ENCODE peak calls at places on chromosomes 5 and 9, in eight cellular contexts. Y, G, J, P, Q, R, M and T are unnamed samples.

GRCh38 chr9:137382728-137383452 is 40.1 kb downstream of the EXD3 start:
- DNase-seq in J (no peak), G (no peak), M (peak; percentile 82), Q (no peak), Y (peak; percentile 45), R (no peak), P (no peak), T (no peak)

GRCh38 chr5:172837640-172838039 is 3.6 kb downstream of the ERGIC1 start:
- DNase-seq in M (no peak), P (no peak), Q (no peak), R (no peak), Y (no peak), G (peak; percentile 73), J (no peak), T (no peak)

GRCh38 chr5:178249191-178249989 is 16.8 kb upstream of the PHYKPL start:
- DNase-seq in Y (no peak), P (no peak), M (no peak), Q (no peak), G (no peak), J (no peak), R (no peak), T (no peak)

GRCh38 chr5:138274189-138274853 is at the start of gene GFRA3:
- DNase-seq in G (no peak), R (no peak), P (no peak), M (peak; percentile 74), Q (no peak), J (peak; percentile 77), Y (peak; percentile 71), T (no peak)

GRCh38 chr5:132466453-132467291 is 23.9 kb downstream of the IRF1 start:
- DNase-seq in Y (no peak), G (peak; percentile 94), M (no peak), J (no peak), R (no peak), P (no peak), Q (peak; percentile 61), T (peak; percentile 71)

GRCh38 chr5:175840050-175840841 is 31.1 kb upstream of the CPLX2 start:
- DNase-seq in G (no peak), R (no peak), Q (peak; percentile 39), Y (peak; percentile 79), M (peak; percentile 45), J (no peak), P (no peak), T (no peak)

GRCh38 chr5:4384649-4385048 is 755.5 kb upstream of the ADAMTS16 start:
- DNase-seq in P (no peak), J (no peak), R (no peak), Y (no peak), G (no peak), M (no peak), Q (no peak), T (no peak)

GRCh38 chr9:131530930-131531832 is at the start of gene UCK1:
- DNase-seq in Q (peak; percentile 42), R (no peak), M (peak; percentile 99), P (peak; percentile 27), G (peak; percentile 13), J (peak; percentile 100), Y (peak; percentile 92), T (peak; percentile 75)

GRCh38 chr9:35685506-35685905 is 4.2 kb downstream of the TPM2 start:
- DNase-seq in P (no peak), J (no peak), R (no peak), G (no peak), Q (no peak), M (no peak), Y (no peak), T (no peak)

GRCh38 chr9:121698627-121699270 is 47.3 kb downstream of the DAB2IP start:
- DNase-seq in R (no peak), G (no peak), J (peak; percentile 96), P (no peak), Q (no peak), Y (peak; percentile 78), M (peak; percentile 32), T (no peak)

GRCh38 chr5:124245276-124245675 is 501.2 kb downstream of the ZNF608 start:
- DNase-seq in R (no peak), Q (no peak), Y (no peak), M (no peak), G (no peak), J (no peak), P (no peak), T (no peak)

GRCh38 chr9:4668604-4669003 is 2.3 kb upstream of the SPATA6L start:
- DNase-seq in G (no peak), Y (no peak), R (no peak), P (no peak), Q (no peak), M (no peak), J (no peak), T (no peak)
- TF ChIP-seq POLR2AphosphoS5 in G (no peak), Y (no peak), R (no peak), P (no peak), Q (no peak), M (no peak), J (no peak), T (no peak)

GRCh38 chr9:110590816-110591215 is 11.3 kb upstream of the SVEP1 start:
- DNase-seq in Y (no peak), G (no peak), J (no peak), R (no peak), M (no peak), Q (no peak), P (no peak), T (no peak)

GRCh38 chr9:110592075-110592830 is 12.7 kb upstream of the SVEP1 start:
- DNase-seq in R (no peak), P (no peak), Y (no peak), Q (no peak), M (no peak), J (no peak), G (no peak), T (no peak)

GRCh38 chr9:110588296-110588695 is 8.8 kb upstream of the SVEP1 start:
- DNase-seq in G (no peak), M (no peak), P (no peak), Q (no peak), R (no peak), J (no peak), Y (no peak), T (no peak)

GRCh38 chr9:110591526-110591925 is 12.0 kb upstream of the SVEP1 start:
- DNase-seq in M (no peak), Q (no peak), R (no peak), P (no peak), J (no peak), G (no peak), Y (no peak), T (no peak)
- TF ChIP-seq REST in M (no peak), Q (no peak), R (no peak), P (no peak), J (no peak), G (no peak), Y (no peak), T (no peak)

DNA sequence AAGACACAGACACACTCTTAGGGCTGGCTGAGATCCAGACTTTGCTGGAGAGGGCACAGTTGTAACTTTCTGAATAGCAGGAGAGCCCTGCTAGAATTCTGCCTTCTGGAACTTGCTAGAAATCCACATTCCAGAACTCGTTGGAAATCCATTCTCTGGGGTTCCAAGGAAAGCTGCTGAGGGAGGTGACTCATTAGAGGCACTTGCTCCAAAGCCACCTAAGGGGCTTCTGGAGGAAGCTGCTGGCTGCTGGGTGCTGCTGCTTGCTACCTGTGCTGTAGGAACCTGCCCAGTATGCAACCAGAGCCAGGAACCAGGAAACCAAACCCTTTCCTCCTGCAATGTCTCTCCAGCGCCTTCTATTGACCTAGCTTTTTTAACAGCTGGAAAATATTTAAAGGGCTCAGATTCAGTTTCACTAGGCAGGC is 4.1 kb upstream of the TLE4 start:
- DNase-seq in Y (peak; percentile 33), R (no peak), G (no peak), J (no peak), M (no peak), Q (no peak), P (no peak), T (no peak)
- TF ChIP-seq CTCF in Y (peak; percentile 48), R (peak; percentile 25), G (peak; percentile 14), J (no peak), M (no peak), Q (no peak), P (no peak), T (no peak)

DNA sequence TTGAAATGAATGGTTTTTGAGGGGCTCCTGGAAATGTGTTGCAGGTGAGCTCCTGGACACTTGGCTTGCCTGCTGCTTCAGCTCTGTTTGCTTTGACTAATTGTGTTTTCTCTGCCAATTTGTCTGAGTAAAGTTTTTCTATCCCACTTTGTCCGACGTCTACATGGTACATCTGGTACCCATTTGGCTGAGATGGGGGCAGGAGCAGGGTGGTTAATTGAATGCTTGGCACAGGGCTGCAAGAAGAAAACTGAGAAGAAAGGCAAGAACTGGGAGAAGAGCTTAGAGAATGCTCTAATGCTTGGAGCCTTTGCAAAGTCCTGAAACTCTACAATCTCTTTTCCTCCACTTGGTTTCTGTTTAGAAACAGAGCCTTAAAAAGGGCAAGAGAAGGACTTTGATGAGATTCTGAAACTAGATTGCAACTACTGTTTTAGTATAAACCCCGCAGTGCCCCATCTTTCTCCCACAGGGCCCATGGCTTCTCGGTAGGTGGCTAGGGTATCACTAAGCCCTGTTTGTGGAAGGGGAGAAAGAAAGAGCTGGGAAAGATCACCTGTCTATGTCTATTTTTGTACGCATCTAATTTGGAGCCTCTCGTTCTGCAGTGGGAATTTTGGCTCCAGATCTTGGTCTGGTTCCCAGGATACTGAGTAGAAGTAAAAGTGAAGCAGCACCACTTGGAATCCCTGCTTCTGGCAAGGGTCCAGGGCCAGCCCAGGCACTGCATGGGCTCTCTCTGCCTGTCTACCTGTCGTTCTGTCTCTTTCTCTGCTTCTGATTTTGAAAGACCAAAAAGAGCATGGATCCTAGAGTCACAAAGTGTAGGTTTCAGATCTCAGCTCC is 214.4 kb downstream of the SEMA6A start:
- DNase-seq in Q (no peak), M (no peak), Y (no peak), J (peak; percentile 34), G (no peak), P (no peak), R (no peak), T (no peak)
- TF ChIP-seq POLR2AphosphoS5 in Q (no peak), M (no peak), Y (no peak), J (no peak), G (no peak), P (no peak), R (no peak), T (no peak)

GRCh38 chr9:28082671-28083070 is 509.4 kb upstream of the C9orf72 start:
- DNase-seq in J (no peak), M (no peak), G (no peak), Q (no peak), Y (no peak), R (no peak), P (no peak), T (no peak)
- TF ChIP-seq REST in J (no peak), M (no peak), G (no peak), Q (no peak), Y (no peak), R (no peak), P (no peak), T (no peak)

GRCh38 chr9:4296217-4296616 is 3.7 kb downstream of the GLIS3 start:
- DNase-seq in R (no peak), Q (no peak), M (no peak), G (no peak), Y (no peak), J (no peak), P (no peak), T (no peak)
- TF ChIP-seq CTCF in R (no peak), Q (no peak), M (no peak), G (no peak), Y (no peak), J (peak; percentile 33), P (peak; percentile 13), T (no peak)